ENCODE peak calls at places on chromosome 12, in four cellular contexts. P is GM12878, V is stomach, F is endothelial cell of umbilical vein. T is an unnamed sample.

GRCh38 chr12:104295954-104296353 is 7.6 kb upstream of the EID3 start:
- DNase-seq in P (no peak), V (no peak), F (no peak), T (no peak)

GRCh38 chr12:46465307-46465706 is 92.7 kb upstream of the SLC38A2 start:
- DNase-seq in P (no peak), V (no peak), F (no peak), T (no peak)

GRCh38 chr12:90366286-90366685 is 588.7 kb downstream of the CCER1 start:
- DNase-seq in P (no peak), V (no peak), F (peak), T (no peak)

GRCh38 chr12:47894652-47895051 is 10.1 kb downstream of the VDR start:
- DNase-seq in P (no peak), V (no peak), F (no peak), T (no peak)

GRCh38 chr12:75955251-75955650 is 76.3 kb downstream of the PHLDA1 start:
- DNase-seq in P (no peak), V (no peak), F (no peak), T (no peak)

GRCh38 chr12:97493729-97494128 is 31.1 kb downstream of the RMST start:
- DNase-seq in P (no peak), V (no peak), F (no peak), T (no peak)

GRCh38 chr12:107467716-107468115 is 217.9 kb upstream of the PWP1 start:
- DNase-seq in P (no peak), V (no peak), F (no peak), T (no peak)

GRCh38 chr12:62215506-62215905 is 44.7 kb upstream of the USP15 start:
- DNase-seq in P (no peak), V (no peak), F (no peak), T (no peak)

GRCh38 chr12:32918890-32919791 is 22.6 kb upstream of the PKP2 start:
- DNase-seq in P (no peak), V (no peak), F (peak), T (no peak)

GRCh38 chr12:64679487-64679983 is 69.2 kb downstream of the RASSF3 start:
- DNase-seq in P (no peak), V (peak), F (peak), T (peak)

GRCh38 chr12:123712780-123713319 is 697 bp downstream of the ATP6V0A2 start:
- DNase-seq in P (no peak), V (no peak), F (no peak), T (no peak)

GRCh38 chr12:31308116-31308515 is 17.8 kb downstream of the SINHCAF start:
- DNase-seq in P (no peak), V (no peak), F (no peak), T (no peak)

GRCh38 chr12:29698756-29699155 is 85.0 kb downstream of the TMTC1 start:
- DNase-seq in P (no peak), V (no peak), F (no peak), T (no peak)

GRCh38 chr12:104549820-104550480 is 93.2 kb downstream of the CHST11 start:
- DNase-seq in P (no peak), V (no peak), F (no peak), T (no peak)

GRCh38 chr12:66107451-66107915 is 23.1 kb downstream of the LLPH start:
- DNase-seq in P (peak), V (peak), F (peak), T (no peak)

GRCh38 chr12:46357438-46358324 is 14.9 kb downstream of the SLC38A2 start:
- DNase-seq in P (no peak), V (no peak), F (peak), T (no peak)

GRCh38 chr12:119749666-119750065 is 81.7 kb downstream of the PRKAB1 start:
- DNase-seq in P (no peak), V (no peak), F (no peak), T (no peak)

GRCh38 chr12:117850048-117850447 is 118.7 kb downstream of the KSR2 start:
- DNase-seq in P (no peak), V (no peak), F (peak), T (no peak)

GRCh38 chr12:46356655-46357437 is 15.7 kb downstream of the SLC38A2 start:
- DNase-seq in P (no peak), V (no peak), F (no peak), T (no peak)

GRCh38 chr12:3728686-3729085 is 24.2 kb downstream of the CRACR2A start:
- DNase-seq in P (no peak), V (peak), F (no peak), T (no peak)

GRCh38 chr12:29148958-29149690 is at the start of gene FAR2:
- DNase-seq in P (no peak), V (peak), F (peak), T (no peak)

GRCh38 chr12:69240625-69240984 is 1.2 kb downstream of the CPSF6 start:
- DNase-seq in P (no peak), V (no peak), F (peak), T (no peak)

GRCh38 chr12:89976866-89977265 is 268.2 kb upstream of the ATP2B1 start:
- DNase-seq in P (no peak), V (no peak), F (no peak), T (no peak)

GRCh38 chr12:54304187-54304810 is 3.5 kb upstream of the NFE2 start:
- DNase-seq in P (no peak), V (peak), F (no peak), T (peak)

GRCh38 chr12:94459773-94460593 is at the start of gene CEP83:
- DNase-seq in P (peak), V (peak), F (peak), T (peak)

GRCh38 chr12:2248087-2248900 is 195.5 kb downstream of the CACNA1C start:
- DNase-seq in P (no peak), V (no peak), F (no peak), T (no peak)

GRCh38 chr12:108838194-108839010 is 19.0 kb downstream of the SSH1 start:
- DNase-seq in P (peak), V (peak), F (peak), T (no peak)

GRCh38 chr12:63846249-63846967 is 1.9 kb downstream of the SRGAP1 start:
- DNase-seq in P (no peak), V (no peak), F (peak), T (no peak)

GRCh38 chr12:96000858-96001257 is 4.7 kb upstream of the HAL start:
- DNase-seq in P (no peak), V (no peak), F (no peak), T (no peak)

GRCh38 chr12:98198261-98198982 is 317.0 kb upstream of the TMPO start:
- DNase-seq in P (no peak), V (no peak), F (no peak), T (no peak)

GRCh38 chr12:98402671-98403070 is 112.7 kb upstream of the TMPO start:
- DNase-seq in P (no peak), V (no peak), F (no peak), T (no peak)

DNA sequence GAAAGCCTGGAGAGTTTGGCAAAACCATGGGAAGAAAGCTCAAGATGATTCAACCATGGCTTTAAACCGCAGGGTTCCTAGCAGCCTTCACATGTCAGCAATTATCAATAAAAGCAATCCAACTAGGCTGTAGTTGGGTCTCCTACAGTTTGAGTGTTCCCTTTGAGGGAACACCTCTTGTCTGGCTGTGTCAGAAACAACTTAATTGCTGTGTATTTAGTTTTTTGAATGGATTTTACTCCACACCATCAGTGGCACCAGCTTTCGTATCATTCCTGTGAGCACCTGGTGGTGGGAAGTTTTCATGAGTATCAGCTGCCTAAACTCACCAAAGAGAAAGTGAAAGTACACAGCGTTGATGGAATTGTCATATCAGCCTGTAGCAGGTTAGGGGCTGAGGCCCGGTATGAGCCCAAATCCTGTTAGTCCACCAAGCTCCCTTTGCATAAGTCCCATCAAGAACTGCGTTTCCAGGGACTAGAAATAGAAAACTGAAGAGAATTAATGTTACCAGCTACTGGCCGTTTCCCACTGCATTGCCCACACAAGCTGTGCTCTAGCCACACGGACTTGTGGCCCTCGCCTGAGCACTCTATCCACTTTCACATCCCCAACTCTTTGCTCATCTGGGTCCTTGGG is 10.9 kb upstream of the IL26 start:
- DNase-seq in P (peak), V (no peak), F (peak), T (no peak)
- TF ChIP-seq CTCF in P (no peak), V (no peak), F (no peak), T (no peak)

DNA sequence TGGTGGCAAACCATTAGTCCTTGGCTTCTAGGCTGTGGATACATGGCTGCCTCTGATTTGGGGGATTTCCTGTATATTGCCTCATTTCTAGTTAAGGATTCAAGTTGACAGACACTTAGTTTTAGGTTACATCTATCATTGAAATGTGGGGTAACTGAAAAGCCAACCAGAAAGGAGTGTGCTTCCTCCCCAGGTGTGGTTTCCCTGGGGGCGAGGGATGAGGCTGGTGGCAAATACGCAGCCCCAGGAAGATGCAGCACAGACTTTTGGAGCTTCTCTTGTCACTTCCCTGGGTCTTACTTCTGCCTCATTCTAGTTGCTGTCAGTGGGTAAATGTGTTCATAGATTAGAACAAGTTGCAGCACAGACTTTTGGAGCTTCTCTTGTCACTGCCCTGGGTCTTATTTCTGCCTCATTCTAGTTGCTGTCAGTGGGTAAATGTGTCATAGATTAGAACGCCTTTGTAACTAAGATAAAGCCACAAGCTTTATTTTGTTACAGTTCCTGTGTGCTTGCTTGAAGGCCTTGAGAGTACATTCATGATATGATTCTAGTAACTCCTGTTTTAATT is 85.1 kb downstream of the BORCS5 start:
- DNase-seq in P (no peak), V (no peak), F (no peak), T (no peak)
- TF ChIP-seq POLR2A in P (no peak), V (no peak), F (no peak), T (no peak)

DNA sequence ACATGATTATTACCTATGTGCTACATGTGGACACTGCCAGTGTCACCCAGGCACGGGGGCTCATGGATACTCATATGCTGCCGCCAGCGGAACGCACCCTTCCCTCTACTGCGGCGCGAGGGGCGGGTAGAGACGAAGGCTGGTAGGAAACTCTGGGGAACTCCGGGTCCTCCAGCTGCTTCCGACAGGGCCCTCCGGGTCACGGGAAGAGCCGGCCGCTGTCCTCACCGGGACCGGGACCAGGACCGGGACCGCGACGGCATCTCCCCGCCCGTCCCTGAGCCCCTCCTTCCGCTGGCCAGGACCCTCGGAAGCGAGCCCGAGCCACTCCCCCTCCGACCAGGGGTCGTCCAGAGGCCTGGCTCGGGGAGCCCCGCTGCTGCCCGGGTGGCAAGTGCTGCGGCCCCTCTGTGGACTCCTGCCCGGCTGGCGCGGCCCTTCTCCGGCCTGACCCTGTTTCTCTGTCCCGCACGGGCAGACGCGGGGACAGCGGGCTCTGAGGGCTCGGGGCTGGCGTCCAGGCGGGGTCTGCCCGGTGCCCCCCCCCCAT is 209.6 kb downstream of the ADGRD1 start:
- DNase-seq in P (no peak), V (no peak), F (no peak), T (no peak)
- H3K4me3 ChIP-seq in P (no peak), V (no peak), F (no peak), T (no peak)

GRCh38 chr12:7075931-7076330 is 15.4 kb downstream of the C1S start:
- DNase-seq in P (no peak), V (no peak), F (no peak), T (no peak)

GRCh38 chr12:7079826-7080125 is 12.5 kb downstream of the C1R start:
- DNase-seq in P (no peak), V (no peak), F (no peak), T (no peak)

GRCh38 chr12:7075518-7075917 is 15.0 kb downstream of the C1S start:
- DNase-seq in P (no peak), V (no peak), F (no peak), T (no peak)

GRCh38 chr12:7076493-7076892 is 15.8 kb downstream of the C1R start:
- DNase-seq in P (no peak), V (no peak), F (no peak), T (no peak)

GRCh38 chr12:7078163-7078562 is 14.1 kb downstream of the C1R start:
- DNase-seq in P (no peak), V (no peak), F (no peak), T (no peak)
- TF ChIP-seq CTCF in P (no peak), V (no peak), F (no peak), T (no peak)

DNA sequence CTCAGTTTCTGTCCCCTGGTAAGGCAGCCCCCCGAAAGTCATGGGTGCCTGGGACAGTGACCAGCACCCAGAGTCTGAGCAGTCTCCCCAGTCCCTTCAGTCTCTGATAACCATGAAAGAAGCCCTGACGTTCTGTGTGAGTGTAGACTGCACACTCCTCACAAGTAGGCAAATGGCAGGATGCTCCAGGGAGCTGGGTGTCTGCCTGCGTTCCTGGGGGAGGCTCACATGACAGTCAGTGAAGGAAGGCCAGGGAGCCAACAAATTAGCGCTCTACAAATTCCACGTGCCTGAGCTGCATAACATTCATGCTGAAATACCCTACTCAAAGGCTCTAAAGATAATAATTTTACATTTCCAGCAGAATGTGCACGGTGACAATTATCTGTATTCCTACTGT is 56.3 kb downstream of the ASCL1 start:
- DNase-seq in P (no peak), V (no peak), F (no peak), T (no peak)
- TF ChIP-seq POLR2A in P (no peak), V (no peak), F (no peak), T (no peak)

T was measured in esophagus squamous epithelium.